ENCODE peak calls at places on chromosomes 6 and 20, in nine cellular contexts. W, X, V, Z, N, L, J, I and Y are unnamed samples.

GRCh38 chr20:56957737-56958553 is 308.5 kb downstream of the BMP7 start:
- DNase-seq in I (no peak), X (no peak), W (no peak), L (no peak), J (no peak), V (no peak), N (no peak), Z (no peak), Y (no peak)

GRCh38 chr6:6712258-6712978 is 123.9 kb downstream of the LY86 start:
- DNase-seq in N (no peak), L (no peak), J (peak; percentile 36), W (peak; percentile 84), Z (no peak), X (no peak), V (peak; percentile 72), I (peak; percentile 66), Y (no peak)

GRCh38 chr6:110351546-110351945 is 6.6 kb downstream of the METTL24 start:
- DNase-seq in V (no peak), I (no peak), W (no peak), N (no peak), J (no peak), L (no peak), Z (no peak), X (no peak), Y (no peak)

GRCh38 chr20:14093652-14094051 is 98.3 kb downstream of the MACROD2 start:
- DNase-seq in N (no peak), J (no peak), Z (no peak), V (peak; percentile 41), X (no peak), I (peak; percentile 33), L (no peak), W (no peak), Y (no peak)

GRCh38 chr20:37669062-37669772 is 24.6 kb upstream of the CTNNBL1 start:
- DNase-seq in W (no peak), J (no peak), Z (no peak), I (no peak), X (no peak), L (no peak), V (no peak), N (no peak), Y (no peak)

GRCh38 chr20:32772046-32772445 is 9.9 kb downstream of the DNMT3B start:
- DNase-seq in W (no peak), L (no peak), J (no peak), X (no peak), Z (no peak), V (no peak), N (no peak), I (no peak), Y (no peak)

GRCh38 chr20:58618694-58619540 is 32.2 kb upstream of the STX16 start:
- DNase-seq in L (no peak), V (no peak), X (no peak), I (no peak), N (no peak), W (no peak), J (no peak), Z (peak; percentile 51), Y (no peak)

GRCh38 chr6:73515204-73516101 is 5.4 kb downstream of the EEF1A1 start:
- DNase-seq in V (peak; percentile 48), N (no peak), I (peak; percentile 46), L (peak; percentile 46), J (no peak), Z (peak; percentile 54), X (peak; percentile 77), W (no peak), Y (peak; percentile 70)

GRCh38 chr6:43764767-43765166 is 5.2 kb upstream of the VEGFA start:
- DNase-seq in I (no peak), W (no peak), N (no peak), X (no peak), L (no peak), Z (no peak), J (no peak), V (no peak), Y (no peak)

GRCh38 chr6:43761666-43762409 is 8.2 kb upstream of the VEGFA start:
- DNase-seq in Z (no peak), I (no peak), N (no peak), L (no peak), J (no peak), X (no peak), W (no peak), V (no peak), Y (no peak)

GRCh38 chr6:43762410-43762768 is 7.6 kb upstream of the VEGFA start:
- DNase-seq in I (no peak), J (no peak), X (no peak), N (no peak), V (no peak), W (no peak), L (no peak), Z (no peak), Y (no peak)

GRCh38 chr6:43763812-43764522 is 6.0 kb upstream of the VEGFA start:
- DNase-seq in W (no peak), X (no peak), Z (no peak), I (no peak), V (no peak), N (no peak), L (no peak), J (no peak), Y (no peak)

GRCh38 chr6:43763133-43763797 is 6.7 kb upstream of the VEGFA start:
- DNase-seq in Z (no peak), I (no peak), N (no peak), L (no peak), J (no peak), X (no peak), V (no peak), W (no peak), Y (no peak)
- H3K4me1 ChIP-seq in Z (no peaks in the 10 kb centered on the region), I (no peaks in the 10 kb centered on the region), N (no peaks in the 10 kb centered on the region), L (peaks cover 1% of the 10 kb centered on the region), J (no peaks in the 10 kb centered on the region), X (no peaks in the 10 kb centered on the region), V (peaks cover 12% of the 10 kb centered on the region), W (no peaks in the 10 kb centered on the region), Y (no peaks in the 10 kb centered on the region)

GRCh38 chr20:62374431-62375152 is 7.5 kb upstream of the LAMA5 start:
- DNase-seq in V (no peak), J (no peak), L (no peak), X (no peak), N (no peak), Z (no peak), W (no peak), I (no peak), Y (no peak)

GRCh38 chr20:62378215-62378614 is 8.7 kb upstream of the RPS21 start:
- DNase-seq in W (no peak), I (no peak), V (no peak), L (no peak), Z (no peak), N (no peak), J (no peak), X (no peak), Y (no peak)

GRCh38 chr20:62377615-62378085 is 9.3 kb upstream of the RPS21 start:
- DNase-seq in W (no peak), V (peak; percentile 62), Z (no peak), I (no peak), L (no peak), N (no peak), X (no peak), J (no peak), Y (no peak)

GRCh38 chr20:62376112-62377063 is 9.3 kb upstream of the LAMA5 start:
- DNase-seq in L (peak; percentile 68), N (no peak), Z (no peak), V (peak; percentile 66), W (peak; percentile 79), I (peak; percentile 63), J (no peak), X (no peak), Y (peak; percentile 55)

GRCh38 chr20:62377064-62377461 is 9.8 kb upstream of the RPS21 start:
- DNase-seq in N (no peak), L (no peak), Z (no peak), J (no peak), X (no peak), W (no peak), V (no peak), I (no peak), Y (no peak)
- H3K27ac ChIP-seq in N (peak overlapping the region; percentile 59), L (no peak overlapping the region), Z (peak overlapping the region; percentile 62), J (no peak overlapping the region), X (no peak overlapping the region), W (no peak overlapping the region), V (peak overlapping the region; percentile 66), I (peak overlapping the region; percentile 23), Y (peak overlapping the region; percentile 71)

GRCh38 chr6:169074551-169074950 is 179.1 kb downstream of the THBS2 start:
- DNase-seq in Z (no peak), V (no peak), I (no peak), J (no peak), N (no peak), W (no peak), X (no peak), L (no peak), Y (no peak)

GRCh38 chr6:169072127-169073042 is 181.3 kb downstream of the THBS2 start:
- DNase-seq in Z (no peak), W (no peak), X (no peak), I (no peak), L (no peak), V (no peak), N (no peak), J (no peak), Y (no peak)

GRCh38 chr6:169076240-169076639 is 177.4 kb downstream of the THBS2 start:
- DNase-seq in L (no peak), V (no peak), X (no peak), I (no peak), N (no peak), W (no peak), J (no peak), Z (no peak), Y (no peak)

GRCh38 chr6:169073311-169073710 is 180.3 kb downstream of the THBS2 start:
- DNase-seq in I (no peak), V (no peak), X (no peak), J (no peak), N (no peak), L (no peak), W (no peak), Z (no peak), Y (no peak)

DNA sequence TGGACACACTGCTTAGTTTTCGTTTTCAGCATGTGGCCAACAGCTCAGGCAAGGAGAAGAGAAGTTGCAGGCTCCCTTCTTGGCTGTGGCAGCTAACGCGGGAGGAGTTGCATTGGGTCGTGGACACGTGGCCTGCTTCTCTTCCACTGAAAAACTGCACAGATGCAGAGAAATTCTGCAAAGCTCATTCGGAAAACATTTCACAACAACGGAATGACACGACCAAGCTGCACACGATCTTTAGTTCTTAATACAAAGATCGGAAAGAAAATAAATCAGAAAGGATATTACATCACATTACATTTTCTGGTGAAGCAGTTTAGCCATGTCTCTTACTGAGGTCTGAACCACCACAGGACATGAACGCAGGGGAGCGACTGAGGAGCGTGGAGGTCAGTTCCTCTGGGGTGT is 178.4 kb downstream of the THBS2 start:
- DNase-seq in I (peak; percentile 15), X (no peak), W (no peak), Z (peak; percentile 79), J (peak; percentile 66), L (peak; percentile 78), N (no peak), V (peak; percentile 34), Y (peak; percentile 90)
- H3K4me1 ChIP-seq in I (no peaks in the 10 kb centered on the region), X (no peaks in the 10 kb centered on the region), W (no peaks in the 10 kb centered on the region), Z (peaks cover 28% of the 10 kb centered on the region), J (no peaks in the 10 kb centered on the region), L (peaks cover 24% of the 10 kb centered on the region), N (no peaks in the 10 kb centered on the region), V (peaks cover 11% of the 10 kb centered on the region), Y (peaks cover 15% of the 10 kb centered on the region)

GRCh38 chr6:5179917-5180316 is 80.8 kb downstream of the LYRM4 start:
- DNase-seq in I (no peak), W (no peak), L (no peak), X (no peak), Z (no peak), V (no peak), N (no peak), J (no peak), Y (no peak)

GRCh38 chr6:5184878-5185277 is 75.9 kb downstream of the LYRM4 start:
- DNase-seq in L (no peak), W (no peak), N (no peak), V (no peak), J (no peak), I (no peak), X (no peak), Z (no peak), Y (no peak)

GRCh38 chr6:5180636-5181035 is 80.1 kb downstream of the LYRM4 start:
- DNase-seq in J (no peak), I (no peak), V (no peak), X (no peak), W (no peak), L (no peak), N (no peak), Z (no peak), Y (no peak)

DNA sequence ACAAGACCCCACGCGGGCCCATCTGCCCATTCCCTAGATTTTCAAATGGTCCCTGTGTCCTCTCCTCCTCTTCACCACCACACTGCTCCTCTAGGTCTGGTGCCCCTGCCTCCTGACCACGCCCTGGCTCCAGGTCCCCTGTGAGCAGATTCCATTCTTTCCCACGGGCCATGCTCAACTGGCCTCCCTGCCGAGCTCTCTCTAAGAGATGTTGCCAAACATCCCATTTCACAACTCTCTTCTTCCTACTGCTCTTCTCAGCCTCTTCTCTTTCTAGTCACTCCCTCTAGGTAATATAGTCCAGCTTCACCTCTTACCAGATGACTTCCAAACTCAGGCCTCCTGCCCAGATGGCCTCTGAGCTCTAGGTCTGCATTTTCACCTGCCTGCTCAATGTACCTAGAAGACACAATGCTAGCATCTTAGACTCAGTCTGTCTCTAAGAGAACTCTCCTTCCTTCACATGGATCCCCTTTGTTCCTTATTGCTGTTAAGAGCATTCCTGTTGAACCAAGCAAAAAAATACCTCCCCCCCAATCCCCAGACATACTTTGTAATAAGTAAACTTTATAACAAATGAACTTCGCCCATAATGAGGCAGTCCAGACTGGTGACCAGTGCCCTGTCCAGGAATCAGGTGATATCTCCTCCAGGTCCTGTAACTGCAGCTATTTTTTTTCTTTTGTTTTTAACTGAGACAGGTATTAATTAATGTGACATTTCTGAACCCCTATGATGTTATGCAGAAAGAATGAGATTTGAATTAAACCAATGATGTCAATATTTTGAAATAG is 79.1 kb downstream of the LYRM4 start:
- DNase-seq in W (no peak), X (no peak), V (no peak), L (no peak), I (no peak), Z (no peak), N (no peak), J (no peak), Y (no peak)
- H3K27ac ChIP-seq in W (no peak overlapping the region), X (no peak overlapping the region), V (no peak overlapping the region), L (no peak overlapping the region), I (no peak overlapping the region), Z (no peak overlapping the region), N (no peak overlapping the region), J (no peak overlapping the region), Y (no peak overlapping the region)